ENCODE peak calls at places on chromosomes 11 and 22, in ten cellular contexts. One of them, this sample, is unnamed.

GRCh38 chr11:69352181-69352580 is 58.2 kb downstream of the MYEOV start:
- DNase-seq in GM12865: no peak
- DNase-seq in prostate gland: no peak
- DNase-seq in heart left ventricle: no peak
- DNase-seq in colonic mucosa: peak; percentile 11
- DNase-seq in astrocyte of the cerebellum: no peak
- DNase-seq in foreskin fibroblast: no peak
- DNase-seq in lung: no peak
- DNase-seq in pancreas: no peak
- DNase-seq in adipocyte: no peak
- DNase-seq in this sample: no peak

GRCh38 chr11:3382613-3383275 is 3.8 kb upstream of the ZNF195 start:
- DNase-seq in GM12865: no peak
- DNase-seq in prostate gland: no peak
- DNase-seq in heart left ventricle: no peak
- DNase-seq in colonic mucosa: peak; percentile 60
- DNase-seq in astrocyte of the cerebellum: no peak
- DNase-seq in foreskin fibroblast: no peak
- DNase-seq in lung: no peak
- DNase-seq in pancreas: no peak
- DNase-seq in adipocyte: no peak
- DNase-seq in this sample: no peak

GRCh38 chr11:116885951-116886629 is 48.7 kb upstream of the APOA1 start:
- DNase-seq in GM12865: no peak
- DNase-seq in prostate gland: no peak
- DNase-seq in heart left ventricle: no peak
- DNase-seq in colonic mucosa: no peak
- DNase-seq in astrocyte of the cerebellum: peak; percentile 33
- DNase-seq in foreskin fibroblast: peak; percentile 45
- DNase-seq in lung: no peak
- DNase-seq in pancreas: no peak
- DNase-seq in adipocyte: no peak
- DNase-seq in this sample: no peak

GRCh38 chr11:125724125-125724524 is 22.0 kb upstream of the PATE1 start:
- DNase-seq in GM12865: no peak
- DNase-seq in prostate gland: no peak
- DNase-seq in heart left ventricle: no peak
- DNase-seq in colonic mucosa: no peak
- DNase-seq in astrocyte of the cerebellum: no peak
- DNase-seq in foreskin fibroblast: no peak
- DNase-seq in lung: no peak
- DNase-seq in pancreas: no peak
- DNase-seq in adipocyte: peak; percentile 1
- DNase-seq in this sample: no peak

GRCh38 chr22:44891791-44892190 is 118.0 kb downstream of the PHF21B start:
- DNase-seq in GM12865: no peak
- DNase-seq in prostate gland: no peak
- DNase-seq in heart left ventricle: no peak
- DNase-seq in colonic mucosa: no peak
- DNase-seq in astrocyte of the cerebellum: no peak
- DNase-seq in foreskin fibroblast: no peak
- DNase-seq in lung: no peak
- DNase-seq in pancreas: no peak
- DNase-seq in adipocyte: no peak
- DNase-seq in this sample: no peak

GRCh38 chr11:11860103-11860979 is 18.6 kb downstream of the USP47 start:
- DNase-seq in GM12865: no peak
- DNase-seq in prostate gland: no peak
- DNase-seq in heart left ventricle: no peak
- DNase-seq in colonic mucosa: no peak
- DNase-seq in astrocyte of the cerebellum: no peak
- DNase-seq in foreskin fibroblast: peak; percentile 12
- DNase-seq in lung: no peak
- DNase-seq in pancreas: no peak
- DNase-seq in adipocyte: no peak
- DNase-seq in this sample: no peak

GRCh38 chr11:87290304-87290922 is 252.7 kb downstream of the TMEM135 start:
- DNase-seq in GM12865: peak; percentile 56
- DNase-seq in prostate gland: no peak
- DNase-seq in heart left ventricle: no peak
- DNase-seq in colonic mucosa: no peak
- DNase-seq in astrocyte of the cerebellum: peak; percentile 58
- DNase-seq in foreskin fibroblast: peak; percentile 24
- DNase-seq in lung: no peak
- DNase-seq in pancreas: no peak
- DNase-seq in adipocyte: peak; percentile 90
- DNase-seq in this sample: no peak

GRCh38 chr11:16240687-16241086 is 115.7 kb downstream of the SOX6 start:
- DNase-seq in GM12865: no peak
- DNase-seq in prostate gland: no peak
- DNase-seq in heart left ventricle: no peak
- DNase-seq in colonic mucosa: no peak
- DNase-seq in astrocyte of the cerebellum: no peak
- DNase-seq in foreskin fibroblast: no peak
- DNase-seq in lung: no peak
- DNase-seq in pancreas: no peak
- DNase-seq in adipocyte: no peak
- DNase-seq in this sample: no peak

GRCh38 chr22:39433476-39434242 is 23.2 kb upstream of the MGAT3 start:
- DNase-seq in GM12865: no peak
- DNase-seq in prostate gland: no peak
- DNase-seq in heart left ventricle: no peak
- DNase-seq in colonic mucosa: no peak
- DNase-seq in astrocyte of the cerebellum: no peak
- DNase-seq in foreskin fibroblast: no peak
- DNase-seq in lung: no peak
- DNase-seq in pancreas: peak; percentile 40
- DNase-seq in adipocyte: no peak
- DNase-seq in this sample: no peak

GRCh38 chr22:23529166-23530103 is 50.7 kb downstream of the IGLL1 start:
- DNase-seq in GM12865: no peak
- DNase-seq in prostate gland: no peak
- DNase-seq in heart left ventricle: no peak
- DNase-seq in colonic mucosa: no peak
- DNase-seq in astrocyte of the cerebellum: no peak
- DNase-seq in foreskin fibroblast: no peak
- DNase-seq in lung: no peak
- DNase-seq in pancreas: peak; percentile 34
- DNase-seq in adipocyte: no peak
- DNase-seq in this sample: no peak

GRCh38 chr11:790721-791564 is 1.1 kb upstream of the CEND1 start:
- DNase-seq in GM12865: no peak
- DNase-seq in prostate gland: no peak
- DNase-seq in heart left ventricle: no peak
- DNase-seq in colonic mucosa: no peak
- DNase-seq in astrocyte of the cerebellum: no peak
- DNase-seq in foreskin fibroblast: peak; percentile 57
- DNase-seq in lung: no peak
- DNase-seq in pancreas: peak; percentile 79
- DNase-seq in adipocyte: peak; percentile 33
- DNase-seq in this sample: no peak

GRCh38 chr22:37226087-37226486 is 13.8 kb upstream of the SSTR3 start:
- DNase-seq in GM12865: no peak
- DNase-seq in prostate gland: no peak
- DNase-seq in heart left ventricle: no peak
- DNase-seq in colonic mucosa: no peak
- DNase-seq in astrocyte of the cerebellum: no peak
- DNase-seq in foreskin fibroblast: no peak
- DNase-seq in lung: no peak
- DNase-seq in pancreas: no peak
- DNase-seq in adipocyte: no peak
- DNase-seq in this sample: no peak
- H3K4me3 ChIP-seq in GM12865: no peak overlapping the region
- H3K4me3 ChIP-seq in prostate gland: no peak overlapping the region
- H3K4me3 ChIP-seq in heart left ventricle: no peak overlapping the region
- H3K4me3 ChIP-seq in colonic mucosa: no peak overlapping the region
- H3K4me3 ChIP-seq in astrocyte of the cerebellum: no peak overlapping the region
- H3K4me3 ChIP-seq in foreskin fibroblast: no peak overlapping the region
- H3K4me3 ChIP-seq in lung: no peak overlapping the region
- H3K4me3 ChIP-seq in pancreas: no peak overlapping the region
- H3K4me3 ChIP-seq in adipocyte: no peak overlapping the region
- H3K4me3 ChIP-seq in this sample: no peak overlapping the region

DNA sequence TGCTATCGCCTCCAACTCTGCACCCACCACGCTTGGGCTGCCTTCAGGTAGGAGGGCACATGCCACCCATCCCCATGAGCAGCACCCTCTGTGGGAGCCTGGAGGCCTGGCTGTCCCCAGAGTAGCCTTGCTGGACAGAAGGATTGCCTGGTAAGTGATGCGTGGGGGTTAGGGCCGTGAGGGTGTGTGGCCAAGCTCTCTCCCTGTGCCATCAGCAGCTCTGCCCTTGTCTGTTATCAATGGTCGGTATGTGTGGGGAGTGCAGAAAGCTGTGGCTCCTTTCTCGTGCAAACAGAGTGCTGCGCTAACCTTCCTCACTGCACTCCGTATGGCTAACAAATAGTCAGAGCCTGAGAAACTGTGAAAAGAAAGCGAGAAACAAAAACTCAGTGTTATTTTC is 432.0 kb downstream of the NTM start:
- DNase-seq in GM12865: no peak
- DNase-seq in prostate gland: no peak
- DNase-seq in heart left ventricle: no peak
- DNase-seq in colonic mucosa: no peak
- DNase-seq in astrocyte of the cerebellum: no peak
- DNase-seq in foreskin fibroblast: no peak
- DNase-seq in lung: no peak
- DNase-seq in pancreas: no peak
- DNase-seq in adipocyte: no peak
- DNase-seq in this sample: no peak
- H3K4me3 ChIP-seq in GM12865: no peak overlapping the region
- H3K4me3 ChIP-seq in prostate gland: no peak overlapping the region
- H3K4me3 ChIP-seq in heart left ventricle: no peak overlapping the region
- H3K4me3 ChIP-seq in colonic mucosa: no peak overlapping the region
- H3K4me3 ChIP-seq in astrocyte of the cerebellum: no peak overlapping the region
- H3K4me3 ChIP-seq in foreskin fibroblast: no peak overlapping the region
- H3K4me3 ChIP-seq in lung: no peak overlapping the region
- H3K4me3 ChIP-seq in pancreas: no peak overlapping the region
- H3K4me3 ChIP-seq in adipocyte: no peak overlapping the region
- H3K4me3 ChIP-seq in this sample: no peak overlapping the region

GRCh38 chr11:20362481-20362880 is 1.0 kb upstream of the HTATIP2 start:
- DNase-seq in GM12865: no peak
- DNase-seq in prostate gland: no peak
- DNase-seq in heart left ventricle: no peak
- DNase-seq in colonic mucosa: no peak
- DNase-seq in astrocyte of the cerebellum: no peak
- DNase-seq in foreskin fibroblast: no peak
- DNase-seq in lung: no peak
- DNase-seq in pancreas: no peak
- DNase-seq in adipocyte: no peak
- DNase-seq in this sample: no peak

GRCh38 chr11:20360650-20361049 is 2.9 kb upstream of the HTATIP2 start:
- DNase-seq in GM12865: peak; percentile 44
- DNase-seq in prostate gland: no peak
- DNase-seq in heart left ventricle: no peak
- DNase-seq in colonic mucosa: no peak
- DNase-seq in astrocyte of the cerebellum: peak; percentile 20
- DNase-seq in foreskin fibroblast: no peak
- DNase-seq in lung: peak; percentile 34
- DNase-seq in pancreas: no peak
- DNase-seq in adipocyte: no peak
- DNase-seq in this sample: peak; percentile 31

GRCh38 chr11:20364412-20364792 is 888 bp downstream of the HTATIP2 start:
- DNase-seq in GM12865: no peak
- DNase-seq in prostate gland: no peak
- DNase-seq in heart left ventricle: no peak
- DNase-seq in colonic mucosa: no peak
- DNase-seq in astrocyte of the cerebellum: no peak
- DNase-seq in foreskin fibroblast: no peak
- DNase-seq in lung: no peak
- DNase-seq in pancreas: no peak
- DNase-seq in adipocyte: no peak
- DNase-seq in this sample: no peak

GRCh38 chr11:20363500-20364411 is at the start of gene HTATIP2:
- DNase-seq in GM12865: peak; percentile 81
- DNase-seq in prostate gland: peak; percentile 54
- DNase-seq in heart left ventricle: peak; percentile 69
- DNase-seq in colonic mucosa: peak; percentile 84
- DNase-seq in astrocyte of the cerebellum: no peak
- DNase-seq in foreskin fibroblast: no peak
- DNase-seq in lung: peak; percentile 59
- DNase-seq in pancreas: peak; percentile 86
- DNase-seq in adipocyte: peak; percentile 71
- DNase-seq in this sample: peak; percentile 78

GRCh38 chr11:20363149-20363499 is 390 bp upstream of the HTATIP2 start:
- DNase-seq in GM12865: no peak
- DNase-seq in prostate gland: no peak
- DNase-seq in heart left ventricle: no peak
- DNase-seq in colonic mucosa: no peak
- DNase-seq in astrocyte of the cerebellum: no peak
- DNase-seq in foreskin fibroblast: no peak
- DNase-seq in lung: no peak
- DNase-seq in pancreas: no peak
- DNase-seq in adipocyte: no peak
- DNase-seq in this sample: no peak
- H3K4me3 ChIP-seq in GM12865: peak overlapping the region; percentile 55
- H3K4me3 ChIP-seq in prostate gland: peak overlapping the region; percentile 67
- H3K4me3 ChIP-seq in heart left ventricle: peak overlapping the region; percentile 70
- H3K4me3 ChIP-seq in colonic mucosa: peak overlapping the region; percentile 81
- H3K4me3 ChIP-seq in astrocyte of the cerebellum: peak overlapping the region; percentile 51
- H3K4me3 ChIP-seq in foreskin fibroblast: peak overlapping the region; percentile 60
- H3K4me3 ChIP-seq in lung: peak overlapping the region; percentile 99
- H3K4me3 ChIP-seq in pancreas: peak overlapping the region; percentile 86
- H3K4me3 ChIP-seq in adipocyte: peak overlapping the region; percentile 91
- H3K4me3 ChIP-seq in this sample: peak overlapping the region; percentile 69

GRCh38 chr11:61711493-61711892 is 31.3 kb downstream of the DAGLA start:
- DNase-seq in GM12865: no peak
- DNase-seq in prostate gland: no peak
- DNase-seq in heart left ventricle: no peak
- DNase-seq in colonic mucosa: no peak
- DNase-seq in astrocyte of the cerebellum: no peak
- DNase-seq in foreskin fibroblast: no peak
- DNase-seq in lung: no peak
- DNase-seq in pancreas: no peak
- DNase-seq in adipocyte: no peak
- DNase-seq in this sample: no peak

GRCh38 chr11:61711037-61711436 is 30.8 kb downstream of the DAGLA start:
- DNase-seq in GM12865: no peak
- DNase-seq in prostate gland: no peak
- DNase-seq in heart left ventricle: no peak
- DNase-seq in colonic mucosa: no peak
- DNase-seq in astrocyte of the cerebellum: no peak
- DNase-seq in foreskin fibroblast: no peak
- DNase-seq in lung: no peak
- DNase-seq in pancreas: no peak
- DNase-seq in adipocyte: no peak
- DNase-seq in this sample: no peak

GRCh38 chr11:61713464-61713863 is 33.3 kb downstream of the DAGLA start:
- DNase-seq in GM12865: no peak
- DNase-seq in prostate gland: no peak
- DNase-seq in heart left ventricle: no peak
- DNase-seq in colonic mucosa: no peak
- DNase-seq in astrocyte of the cerebellum: no peak
- DNase-seq in foreskin fibroblast: no peak
- DNase-seq in lung: no peak
- DNase-seq in pancreas: no peak
- DNase-seq in adipocyte: no peak
- DNase-seq in this sample: no peak

GRCh38 chr11:61712911-61713310 is 32.7 kb downstream of the DAGLA start:
- DNase-seq in GM12865: no peak
- DNase-seq in prostate gland: no peak
- DNase-seq in heart left ventricle: no peak
- DNase-seq in colonic mucosa: no peak
- DNase-seq in astrocyte of the cerebellum: no peak
- DNase-seq in foreskin fibroblast: no peak
- DNase-seq in lung: no peak
- DNase-seq in pancreas: no peak
- DNase-seq in adipocyte: no peak
- DNase-seq in this sample: no peak

GRCh38 chr11:61712301-61712700 is 32.1 kb downstream of the DAGLA start:
- DNase-seq in GM12865: no peak
- DNase-seq in prostate gland: no peak
- DNase-seq in heart left ventricle: no peak
- DNase-seq in colonic mucosa: no peak
- DNase-seq in astrocyte of the cerebellum: no peak
- DNase-seq in foreskin fibroblast: no peak
- DNase-seq in lung: no peak
- DNase-seq in pancreas: no peak
- DNase-seq in adipocyte: no peak
- DNase-seq in this sample: no peak
- H3K4me3 ChIP-seq in GM12865: no peak overlapping the region
- H3K4me3 ChIP-seq in prostate gland: no peak overlapping the region
- H3K4me3 ChIP-seq in heart left ventricle: no peak overlapping the region
- H3K4me3 ChIP-seq in colonic mucosa: no peak overlapping the region
- H3K4me3 ChIP-seq in astrocyte of the cerebellum: no peak overlapping the region
- H3K4me3 ChIP-seq in foreskin fibroblast: no peak overlapping the region
- H3K4me3 ChIP-seq in lung: no peak overlapping the region
- H3K4me3 ChIP-seq in pancreas: no peak overlapping the region
- H3K4me3 ChIP-seq in adipocyte: no peak overlapping the region
- H3K4me3 ChIP-seq in this sample: no peak overlapping the region